ENCODE peak calls at places on chromosomes 3 and 15, in four cellular contexts. Q is substantia nigra; C is CD4-positive, alpha-beta memory T cell; B is upper lobe of right lung. L is an unnamed sample.

GRCh38 chr3:40623567-40623966 is 98.8 kb downstream of the ZNF621 start:
- DNase-seq in Q (no peak), C (peak), B (no peak), L (peak)

GRCh38 chr3:188881954-188882641 is 289.7 kb upstream of the TPRG1 start:
- DNase-seq in Q (no peak), C (no peak), B (no peak), L (no peak)

GRCh38 chr3:65979152-65979551 is 59.6 kb downstream of the MAGI1 start:
- DNase-seq in Q (no peak), C (no peak), B (no peak), L (no peak)

GRCh38 chr15:96362001-96362758 is 31.7 kb downstream of the NR2F2 start:
- DNase-seq in Q (no peak), C (no peak), B (no peak), L (no peak)

GRCh38 chr3:48157215-48157840 is 30.9 kb downstream of the CDC25A start:
- DNase-seq in Q (no peak), C (no peak), B (no peak), L (no peak)

GRCh38 chr3:19476298-19476697 is 328.0 kb downstream of the KCNH8 start:
- DNase-seq in Q (no peak), C (no peak), B (no peak), L (no peak)

GRCh38 chr3:188707396-188708288 is 464.1 kb upstream of the TPRG1 start:
- DNase-seq in Q (no peak), C (no peak), B (no peak), L (no peak)

GRCh38 chr15:83858820-83859505 is 205.0 kb downstream of the ADAMTSL3 start:
- DNase-seq in Q (no peak), C (no peak), B (no peak), L (no peak)

GRCh38 chr3:35743218-35743617 is 103.9 kb downstream of the ARPP21 start:
- DNase-seq in Q (no peak), C (no peak), B (no peak), L (no peak)

GRCh38 chr3:46110701-46111493 is 83.6 kb upstream of the XCR1 start:
- DNase-seq in Q (no peak), C (no peak), B (no peak), L (no peak)

GRCh38 chr3:183826448-183826847 is 1.1 kb upstream of the MAP6D1 start:
- DNase-seq in Q (no peak), C (no peak), B (no peak), L (no peak)

GRCh38 chr3:40521254-40521653 is 3.5 kb upstream of the ZNF621 start:
- DNase-seq in Q (no peak), C (no peak), B (no peak), L (no peak)

GRCh38 chr15:67180514-67181191 is 73.8 kb downstream of the AAGAB start:
- DNase-seq in Q (no peak), C (no peak), B (no peak), L (no peak)

GRCh38 chr3:189773056-189773455 is 141.9 kb downstream of the TP63 start:
- DNase-seq in Q (no peak), C (no peak), B (no peak), L (no peak)

GRCh38 chr15:51576911-51577500 is 45.6 kb downstream of the DMXL2 start:
- DNase-seq in Q (no peak), C (no peak), B (no peak), L (no peak)
- H3K27ac ChIP-seq in Q (no peak), C (no peak), B (peak), L (no peak)

GRCh38 chr3:57228734-57229505 is 1.4 kb downstream of the APPL1 start:
- DNase-seq in Q (no peak), C (no peak), B (no peak), L (no peak)

GRCh38 chr3:57226156-57226555 is 1.4 kb upstream of the APPL1 start:
- DNase-seq in Q (no peak), C (no peak), B (no peak), L (no peak)

GRCh38 chr3:57227204-57227929 is at the start of gene APPL1:
- DNase-seq in Q (peak), C (peak), B (peak), L (peak)

GRCh38 chr3:57230006-57230405 is 2.5 kb downstream of the APPL1 start:
- DNase-seq in Q (no peak), C (no peak), B (no peak), L (no peak)

GRCh38 chr3:57227930-57228733 is 603 bp downstream of the APPL1 start:
- DNase-seq in Q (peak), C (peak), B (peak), L (peak)
- H3K27ac ChIP-seq in Q (peak), C (peak), B (peak), L (peak)

DNA sequence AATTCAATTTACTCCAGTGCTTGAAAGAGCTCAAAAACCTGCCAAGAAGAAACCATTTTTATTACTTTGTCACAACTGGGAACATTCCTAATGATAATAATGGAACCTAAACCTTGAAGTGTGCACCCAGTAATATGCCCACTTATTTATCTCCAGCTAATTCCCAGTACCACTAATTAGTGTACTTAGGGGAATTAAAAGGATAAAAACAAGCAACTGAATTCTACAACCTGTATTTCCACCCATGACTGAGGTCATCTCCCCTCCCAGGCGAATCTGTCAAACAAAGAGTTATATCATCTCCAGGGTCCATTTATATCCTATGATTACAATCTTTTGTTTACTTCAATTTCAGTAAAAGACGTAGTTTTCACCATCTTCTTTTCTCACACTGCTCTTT is 177.8 kb downstream of the GOLIM4 start:
- DNase-seq in Q (no peak), C (no peak), B (no peak), L (no peak)
- H3K27ac ChIP-seq in Q (no peak), C (no peak), B (no peak), L (no peak)

GRCh38 chr3:194368918-194369317 is 625 bp downstream of the LRRC15 start:
- DNase-seq in Q (no peak), C (no peak), B (no peak), L (no peak)
- H3K27ac ChIP-seq in Q (no peak), C (no peak), B (no peak), L (no peak)

DNA sequence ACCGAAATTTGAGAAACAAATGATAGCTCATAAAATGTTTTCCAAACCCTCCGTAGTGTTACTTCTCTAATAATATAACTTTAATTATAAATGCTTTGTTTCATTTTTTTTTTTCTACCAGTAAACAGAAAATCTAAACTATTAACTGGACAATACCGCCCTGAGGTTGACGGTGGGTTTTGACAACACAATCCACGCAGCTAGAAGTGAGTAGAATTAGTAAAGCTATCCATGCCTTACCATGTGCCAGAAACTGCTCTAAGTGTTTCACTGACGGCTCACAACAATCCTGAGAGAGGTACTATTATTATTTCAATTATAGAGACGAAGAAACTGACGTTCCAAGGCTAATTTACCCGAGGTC is 410 bp downstream of the NDUFAF1 start:
- DNase-seq in Q (no peak), C (no peak), B (no peak), L (no peak)
- H3K27ac ChIP-seq in Q (peak), C (peak), B (peak), L (peak)

L was measured in naive thymus-derived CD4-positive, alpha-beta T cell.